ENCODE peak calls at places on chromosomes 16 and 17, in five cellular contexts. S is AG04449, U is dorsolateral prefrontal cortex, P is activated gamma-delta T cell treated with Interleukin-2 at 50 U/mL for 16 hours, W is left cardiac atrium. X is an unnamed sample.

GRCh38 chr17:68646626-68647526 is 45.7 kb upstream of the FAM20A start:
- DNase-seq in S (no peak), U (no peak), P (no peak), W (no peak), X (no peak)

GRCh38 chr17:75549246-75550138 is 24.0 kb downstream of the LLGL2 start:
- DNase-seq in P (no peak), W (no peak), S (no peak), U (no peak), X (no peak)

GRCh38 chr17:17462048-17462824 is 14.6 kb upstream of the MED9 start:
- DNase-seq in P (no peak), W (no peak), S (no peak), U (no peak), X (no peak)

GRCh38 chr17:75237100-75238014 is 24.0 kb downstream of the GGA3 start:
- DNase-seq in W (peak), P (no peak), S (no peak), U (no peak), X (peak)

GRCh38 chr17:10186771-10187425 is 11.5 kb downstream of the GAS7 start:
- DNase-seq in P (no peak), W (no peak), U (no peak), S (no peak), X (no peak)

GRCh38 chr16:15509593-15510520 is 75.5 kb downstream of the BMERB1 start:
- DNase-seq in U (no peak), W (no peak), S (no peak), P (no peak), X (no peak)

GRCh38 chr17:30389755-30390300 is 11.1 kb downstream of the CPD start:
- DNase-seq in S (no peak), P (no peak), W (no peak), U (no peak), X (no peak)

GRCh38 chr17:54749157-54749556 is 151.5 kb upstream of the TOM1L1 start:
- DNase-seq in S (no peak), P (no peak), W (no peak), U (no peak), X (no peak)

GRCh38 chr17:76670020-76670707 is 26.6 kb upstream of the ST6GALNAC1 start:
- DNase-seq in U (no peak), S (no peak), W (no peak), P (no peak), X (no peak)

GRCh38 chr17:71276071-71276470 is 844.7 kb upstream of the SOX9 start:
- DNase-seq in S (no peak), W (no peak), P (no peak), U (no peak), X (no peak)

GRCh38 chr17:79690988-79691836 is 39.5 kb upstream of the ENPP7 start:
- DNase-seq in P (no peak), U (no peak), S (no peak), W (no peak), X (no peak)

GRCh38 chr17:70327723-70328122 is 158.4 kb downstream of the KCNJ2 start:
- DNase-seq in P (no peak), W (no peak), S (no peak), U (no peak), X (peak)

GRCh38 chr17:60355663-60356594 is 36.0 kb downstream of the USP32 start:
- DNase-seq in U (no peak), P (no peak), S (no peak), W (no peak), X (no peak)

GRCh38 chr16:31072540-31073072 is 1.4 kb downstream of the ZNF668 start:
- DNase-seq in U (peak), P (no peak), S (no peak), W (no peak), X (peak)

GRCh38 chr17:17957584-17957916 is 14.7 kb downstream of the TOM1L2 start:
- DNase-seq in S (no peak), U (no peak), W (no peak), P (no peak), X (no peak)

GRCh38 chr17:49069585-49070273 is 62.8 kb upstream of the B4GALNT2 start:
- DNase-seq in S (no peak), U (no peak), W (no peak), P (no peak), X (no peak)

X was measured in cerebellum.